ENCODE peak calls at places on chromosomes 6 and 20, in five cellular contexts. S, Y, Z, H and O are unnamed samples.

GRCh38 chr20:23909390-23909789 is 29.8 kb upstream of the CST5 start:
- DNase-seq in S (no peak), Y (no peak), Z (no peak), H (no peak), O (no peak)

GRCh38 chr6:80382796-80383195 is 276.3 kb downstream of the BCKDHB start:
- DNase-seq in S (no peak), Y (no peak), Z (peak; percentile 82), H (no peak), O (peak; percentile 8)

GRCh38 chr6:170281331-170282292 is 9.3 kb downstream of the DLL1 start:
- DNase-seq in S (no peak), Y (no peak), Z (no peak), H (no peak), O (no peak)

GRCh38 chr6:30556714-30556963 is 350 bp upstream of the GNL1 start:
- DNase-seq in S (no peak), Y (peak; percentile 92), Z (no peak), H (peak; percentile 53), O (no peak)

GRCh38 chr20:37362821-37363220 is 16.9 kb downstream of the SRC start:
- DNase-seq in S (no peak), Y (no peak), Z (no peak), H (no peak), O (no peak)

GRCh38 chr6:123089223-123089622 is 93.2 kb downstream of the CLVS2 start:
- DNase-seq in S (no peak), Y (no peak), Z (peak; percentile 20), H (no peak), O (no peak)

GRCh38 chr20:33433465-33433864 is 10.1 kb downstream of the SNTA1 start:
- DNase-seq in S (peak; percentile 76), Y (no peak), Z (no peak), H (no peak), O (peak; percentile 34)

GRCh38 chr6:25732468-25733198 is 21.9 kb upstream of the SLC17A4 start:
- DNase-seq in S (no peak), Y (no peak), Z (no peak), H (no peak), O (no peak)

GRCh38 chr6:71011861-71012260 is 55.0 kb upstream of the B3GAT2 start:
- DNase-seq in S (no peak), Y (no peak), Z (no peak), H (no peak), O (no peak)

GRCh38 chr6:143164565-143165105 is 103.9 kb downstream of the AIG1 start:
- DNase-seq in S (no peak), Y (no peak), Z (peak; percentile 19), H (no peak), O (no peak)

GRCh38 chr6:42230320-42231034 is 12.8 kb upstream of the MRPS10 start:
- DNase-seq in S (no peak), Y (no peak), Z (peak; percentile 20), H (no peak), O (no peak)

GRCh38 chr6:91566467-91566866 is 979.6 kb upstream of the MAP3K7 start:
- DNase-seq in S (no peak), Y (no peak), Z (no peak), H (no peak), O (no peak)

GRCh38 chr6:85641522-85641915 is 1.2 kb downstream of the SYNCRIP start:
- DNase-seq in S (no peak), Y (no peak), Z (peak; percentile 18), H (no peak), O (peak; percentile 15)

GRCh38 chr6:167474171-167474570 is 149.3 kb downstream of the TTLL2 start:
- DNase-seq in S (no peak), Y (no peak), Z (no peak), H (no peak), O (no peak)

GRCh38 chr6:132087391-132087790 is 136.2 kb upstream of the CCN2 start:
- DNase-seq in S (peak; percentile 16), Y (no peak), Z (peak; percentile 92), H (no peak), O (no peak)

GRCh38 chr6:163354779-163355431 is 59.6 kb upstream of the QKI start:
- DNase-seq in S (no peak), Y (peak; percentile 6), Z (peak; percentile 82), H (no peak), O (peak; percentile 39)